ENCODE peak calls at places on chromosomes 1 and 21, in nine cellular contexts. L is stomach, J is fibroblast of mammary gland, Y is astrocyte of the spinal cord, G is right atrium auricular region, C is LNCaP clone FGC, X is MCF 10A, T is SK-N-SH, A is AG04449. N is an unnamed sample.

GRCh38 chr1:234891427-234891826 is 237.2 kb downstream of the TOMM20 start:
- DNase-seq in L (no peak), J (no peak), Y (no peak), G (no peak), C (no peak), X (no peak), T (no peak), A (no peak), N (no peak)

GRCh38 chr1:237927198-237927597 is 36.5 kb upstream of the ZP4 start:
- DNase-seq in L (no peak), J (no peak), Y (no peak), G (no peak), C (no peak), X (no peak), T (no peak), A (no peak), N (no peak)

GRCh38 chr1:97364086-97364485 is 556.7 kb downstream of the DPYD start:
- DNase-seq in L (no peak), J (peak; percentile 51), Y (peak; percentile 61), G (no peak), C (no peak), X (no peak), T (no peak), A (no peak), N (no peak)

GRCh38 chr1:12177999-12178441 is 11.2 kb downstream of the TNFRSF1B start:
- DNase-seq in L (peak; percentile 63), J (peak; percentile 92), Y (peak; percentile 73), G (peak; percentile 91), C (no peak), X (peak; percentile 23), T (peak; percentile 62), A (peak; percentile 49), N (no peak)

GRCh38 chr1:162040657-162041056 is 17.0 kb upstream of the OLFML2B start:
- DNase-seq in L (no peak), J (peak; percentile 58), Y (peak; percentile 49), G (no peak), C (no peak), X (peak; percentile 67), T (no peak), A (no peak), N (no peak)

GRCh38 chr1:178483251-178483957 is 13.4 kb downstream of the CLEC20A start:
- DNase-seq in L (no peak), J (peak; percentile 28), Y (no peak), G (no peak), C (no peak), X (no peak), T (no peak), A (no peak), N (no peak)

GRCh38 chr1:3393024-3393986 is 61.2 kb upstream of the ARHGEF16 start:
- DNase-seq in L (peak; percentile 74), J (no peak), Y (no peak), G (peak; percentile 71), C (no peak), X (no peak), T (peak; percentile 63), A (no peak), N (no peak)

GRCh38 chr1:248851390-248851789 is 7.5 kb downstream of the ZNF692 start:
- DNase-seq in L (no peak), J (no peak), Y (no peak), G (peak; percentile 38), C (no peak), X (no peak), T (no peak), A (no peak), N (no peak)

GRCh38 chr1:40783001-40783905 is at the start of gene KCNQ4:
- DNase-seq in L (peak; percentile 77), J (no peak), Y (no peak), G (no peak), C (no peak), X (peak; percentile 8), T (peak; percentile 80), A (no peak), N (no peak)

GRCh38 chr1:206957639-206958038 is 11.4 kb upstream of the PIGR start:
- DNase-seq in L (no peak), J (no peak), Y (no peak), G (no peak), C (no peak), X (no peak), T (no peak), A (no peak), N (no peak)

GRCh38 chr1:78375996-78376395 is 114.8 kb upstream of the PTGFR start:
- DNase-seq in L (no peak), J (peak; percentile 79), Y (peak; percentile 81), G (no peak), C (no peak), X (no peak), T (no peak), A (no peak), N (no peak)

GRCh38 chr1:232423591-232423990 is 206.3 kb downstream of the SIPA1L2 start:
- DNase-seq in L (no peak), J (peak; percentile 56), Y (no peak), G (no peak), C (no peak), X (peak; percentile 50), T (no peak), A (no peak), N (no peak)

GRCh38 chr1:118960026-118960561 is 28.0 kb downstream of the TBX15 start:
- DNase-seq in L (no peak), J (no peak), Y (peak; percentile 76), G (no peak), C (no peak), X (no peak), T (no peak), A (no peak), N (no peak)

GRCh38 chr1:3695326-3696217 is 43.3 kb downstream of the TP73 start:
- DNase-seq in L (peak; percentile 51), J (peak; percentile 12), Y (no peak), G (no peak), C (no peak), X (peak; percentile 59), T (peak; percentile 96), A (no peak), N (no peak)

GRCh38 chr1:108575241-108575850 is 15.4 kb downstream of the EEIG2 start:
- DNase-seq in L (no peak), J (peak; percentile 64), Y (no peak), G (no peak), C (no peak), X (no peak), T (no peak), A (no peak), N (no peak)

GRCh38 chr1:56148466-56149193 is 430.7 kb downstream of the PLPP3 start:
- DNase-seq in L (no peak), J (no peak), Y (no peak), G (no peak), C (no peak), X (no peak), T (no peak), A (no peak), N (no peak)

GRCh38 chr21:14454642-14455009 is 71.7 kb upstream of the HSPA13 start:
- DNase-seq in L (no peak), J (no peak), Y (no peak), G (no peak), C (no peak), X (no peak), T (no peak), A (no peak), N (no peak)

GRCh38 chr1:170729608-170730378 is 65.9 kb downstream of the PRRX1 start:
- DNase-seq in L (no peak), J (peak; percentile 78), Y (no peak), G (peak; percentile 64), C (no peak), X (peak; percentile 49), T (no peak), A (no peak), N (no peak)

GRCh38 chr1:152182431-152182830 is 23.4 kb upstream of the RPTN start:
- DNase-seq in L (no peak), J (peak; percentile 62), Y (peak; percentile 46), G (no peak), C (no peak), X (peak; percentile 80), T (no peak), A (no peak), N (no peak)
- TF ChIP-seq CTCF in L (no peak), J (peak; percentile 88), Y (peak; percentile 51), G (peak; percentile 57), C (peak; percentile 27), X (peak; percentile 94), T (peak; percentile 74), A (peak; percentile 18), N (peak; percentile 82)

GRCh38 chr1:150162862-150163706 is 13.4 kb downstream of the PLEKHO1 start:
- DNase-seq in L (peak; percentile 81), J (peak; percentile 99), Y (peak; percentile 100), G (peak; percentile 94), C (peak; percentile 69), X (peak; percentile 97), T (peak; percentile 71), A (peak; percentile 99), N (peak; percentile 57)
- TF ChIP-seq CTCF in L (peak; percentile 23), J (no peak), Y (peak; percentile 4), G (no peak), C (no peak), X (peak; percentile 25), T (no peak), A (no peak), N (peak; percentile 18)

GRCh38 chr1:214980931-214981330 is 101.6 kb upstream of the KCNK2 start:
- DNase-seq in L (no peak), J (no peak), Y (no peak), G (no peak), C (no peak), X (no peak), T (no peak), A (no peak), N (no peak)

GRCh38 chr1:214977700-214978374 is 104.7 kb upstream of the KCNK2 start:
- DNase-seq in L (no peak), J (no peak), Y (no peak), G (no peak), C (no peak), X (no peak), T (no peak), A (no peak), N (no peak)

GRCh38 chr1:214976665-214977064 is 105.9 kb upstream of the KCNK2 start:
- DNase-seq in L (no peak), J (no peak), Y (no peak), G (no peak), C (no peak), X (no peak), T (no peak), A (no peak), N (no peak)

GRCh38 chr1:214977133-214977532 is 105.4 kb upstream of the KCNK2 start:
- DNase-seq in L (no peak), J (no peak), Y (peak; percentile 78), G (no peak), C (no peak), X (no peak), T (no peak), A (no peak), N (no peak)

GRCh38 chr1:214979191-214979590 is 103.3 kb upstream of the KCNK2 start:
- DNase-seq in L (no peak), J (peak; percentile 68), Y (no peak), G (no peak), C (no peak), X (no peak), T (no peak), A (no peak), N (no peak)
- TF ChIP-seq CTCF in L (no peak), J (no peak), Y (no peak), G (no peak), C (no peak), X (no peak), T (no peak), A (no peak), N (no peak)

DNA sequence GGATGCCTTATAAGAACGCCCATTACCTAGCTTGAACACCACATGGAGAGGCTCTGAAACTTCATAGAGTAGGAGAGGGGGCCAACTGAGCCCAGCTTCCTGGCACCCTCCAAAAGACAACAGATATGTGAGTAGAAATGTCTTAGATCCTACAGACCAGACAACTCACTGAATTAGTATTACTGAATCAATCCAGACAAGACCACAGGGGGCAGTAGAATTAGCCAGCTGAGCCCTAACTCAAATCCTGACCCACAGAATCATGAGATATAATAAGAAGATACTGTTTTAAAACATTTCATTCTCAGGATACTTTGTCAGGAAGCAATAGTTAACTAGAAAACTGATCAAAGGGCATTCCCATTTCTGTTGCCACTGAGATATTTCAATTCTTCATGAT is 45.8 kb upstream of the C1orf21 start:
- DNase-seq in L (no peak), J (peak; percentile 13), Y (no peak), G (no peak), C (no peak), X (peak; percentile 23), T (no peak), A (no peak), N (no peak)
- TF ChIP-seq CTCF in L (no peak), J (peak; percentile 37), Y (peak; percentile 18), G (peak; percentile 21), C (peak; percentile 13), X (peak; percentile 29), T (no peak), A (no peak), N (peak; percentile 47)